ENCODE peak calls at places on chromosomes 1 and 21, in four cellular contexts. L, F, K and O are unnamed samples.

GRCh38 chr1:38029081-38029681 is 16.6 kb downstream of the UTP11 start:
- DNase-seq in L (no peak), K (no peak), F (no peak), O (peak)

GRCh38 chr1:74785944-74786343 is 53.0 kb downstream of the TYW3 start:
- DNase-seq in L (no peak), K (no peak), F (no peak), O (no peak)

GRCh38 chr21:31158789-31159581 is 120.7 kb upstream of the KRTAP19-8 start:
- DNase-seq in K (no peak), F (no peak), L (no peak), O (no peak)

GRCh38 chr1:119987112-119987511 is 82.3 kb downstream of the NOTCH2 start:
- DNase-seq in K (no peak), F (peak), L (no peak), O (no peak)

GRCh38 chr1:108692724-108693655 is 880 bp downstream of the PRPF38B start:
- DNase-seq in F (peak), K (peak), L (peak), O (peak)

GRCh38 chr21:46550511-46550941 is 54.4 kb downstream of the S100B start:
- DNase-seq in F (no peak), L (peak), K (no peak), O (no peak)

GRCh38 chr1:6497215-6497866 is 5.9 kb upstream of the PLEKHG5 start:
- DNase-seq in L (peak), K (no peak), F (no peak), O (peak)

GRCh38 chr1:9722378-9722749 is 70.8 kb downstream of the PIK3CD start:
- DNase-seq in L (no peak), F (no peak), K (no peak), O (no peak)

GRCh38 chr1:76106719-76107235 is 32.2 kb downstream of the ST6GALNAC3 start:
- DNase-seq in L (no peak), F (no peak), K (no peak), O (no peak)

GRCh38 chr21:15289896-15290841 is 225.4 kb upstream of the NRIP1 start:
- DNase-seq in F (no peak), K (no peak), L (no peak), O (peak)

GRCh38 chr1:37602750-37603694 is 7.3 kb upstream of the GNL2 start:
- DNase-seq in K (peak), F (no peak), L (peak), O (peak)

GRCh38 chr1:82420584-82420983 is 619.9 kb downstream of the ADGRL2 start:
- DNase-seq in F (no peak), L (no peak), K (no peak), O (no peak)

GRCh38 chr1:77824083-77824482 is 44.6 kb downstream of the MIGA1 start:
- DNase-seq in F (no peak), L (no peak), K (no peak), O (no peak)

GRCh38 chr1:25706146-25707089 is 89.8 kb downstream of the MAN1C1 start:
- DNase-seq in K (no peak), L (no peak), F (no peak), O (no peak)

GRCh38 chr1:72601035-72601674 is 318.8 kb upstream of the NEGR1 start:
- DNase-seq in K (no peak), L (no peak), F (no peak), O (no peak)

GRCh38 chr21:41678944-41679343 is 87.9 kb downstream of the RIPK4 start:
- DNase-seq in K (no peak), L (no peak), F (peak), O (peak)

GRCh38 chr1:244056602-244057001 is 5.5 kb downstream of the ZBTB18 start:
- DNase-seq in K (no peak), L (no peak), F (no peak), O (no peak)